ENCODE peak calls at places on chromosome 7, in four cellular contexts. S is body of pancreas, L is epithelial cell of esophagus, M is HepG2. W is an unnamed sample.

GRCh38 chr7:138478499-138478908 is 18.4 kb downstream of the TRIM24 start:
- DNase-seq in S (peak; percentile 48), L (no peak), M (no peak), W (no peak)

GRCh38 chr7:96225251-96225650 is 96.6 kb downstream of the SLC25A13 start:
- DNase-seq in S (no peak), L (no peak), M (no peak), W (no peak)

GRCh38 chr7:3277604-3278572 is 23.2 kb upstream of the SDK1 start:
- DNase-seq in S (no peak), L (no peak), M (no peak), W (no peak)

GRCh38 chr7:151402029-151402835 is 7.6 kb downstream of the WDR86 start:
- DNase-seq in S (no peak), L (peak; percentile 30), M (no peak), W (no peak)

GRCh38 chr7:16926283-16926682 is 44.5 kb upstream of the AGR3 start:
- DNase-seq in S (peak; percentile 32), L (peak; percentile 55), M (peak; percentile 28), W (no peak)

GRCh38 chr7:143239822-143240221 is 18.0 kb downstream of the TAS2R40 start:
- DNase-seq in S (no peak), L (peak; percentile 40), M (no peak), W (no peak)

GRCh38 chr7:157499835-157500153 is 163.0 kb downstream of the DNAJB6 start:
- DNase-seq in S (no peak), L (no peak), M (no peak), W (no peak)

GRCh38 chr7:48089415-48089975 is 430 bp downstream of the UPP1 start:
- DNase-seq in S (peak; percentile 66), L (peak; percentile 77), M (no peak), W (peak; percentile 71)

GRCh38 chr7:94394399-94395140 is at the start of gene COL1A2:
- DNase-seq in S (peak; percentile 58), L (peak; percentile 25), M (no peak), W (peak; percentile 66)

GRCh38 chr7:89772276-89772675 is 382.0 kb upstream of the STEAP1 start:
- DNase-seq in S (no peak), L (no peak), M (no peak), W (no peak)

GRCh38 chr7:147903871-147904576 is 686.5 kb upstream of the C7orf33 start:
- DNase-seq in S (no peak), L (no peak), M (no peak), W (no peak)

GRCh38 chr7:11082121-11082520 is 108.4 kb downstream of the PHF14 start:
- DNase-seq in S (no peak), L (no peak), M (no peak), W (no peak)

GRCh38 chr7:114426824-114427223 is 12.2 kb downstream of the FOXP2 start:
- DNase-seq in S (no peak), L (peak; percentile 33), M (no peak), W (no peak)
- TF ChIP-seq CTCF in S (no peak), L (peak; percentile 45), M (no peak), W (no peak)

GRCh38 chr7:112381311-112382091 is 68.8 kb upstream of the IFRD1 start:
- DNase-seq in S (no peak), L (no peak), M (no peak), W (no peak)
- TF ChIP-seq CTCF in S (no peak), L (no peak), M (no peak), W (no peak)

GRCh38 chr7:141402277-141402996 is 148.8 kb upstream of the AGK start:
- DNase-seq in S (no peak), L (no peak), M (no peak), W (peak; percentile 30)
- TF ChIP-seq CTCF in S (no peak), L (no peak), M (no peak), W (no peak)

GRCh38 chr7:4484545-4484944 is 197.6 kb upstream of the FOXK1 start:
- DNase-seq in S (no peak), L (no peak), M (no peak), W (no peak)

GRCh38 chr7:4483851-4484250 is 198.2 kb upstream of the FOXK1 start:
- DNase-seq in S (no peak), L (no peak), M (no peak), W (no peak)

GRCh38 chr7:4479367-4480039 is 202.6 kb upstream of the FOXK1 start:
- DNase-seq in S (peak; percentile 33), L (peak; percentile 40), M (peak; percentile 72), W (peak; percentile 33)
- TF ChIP-seq CTCF in S (peak; percentile 18), L (peak; percentile 6), M (peak; percentile 77), W (peak; percentile 32)

DNA sequence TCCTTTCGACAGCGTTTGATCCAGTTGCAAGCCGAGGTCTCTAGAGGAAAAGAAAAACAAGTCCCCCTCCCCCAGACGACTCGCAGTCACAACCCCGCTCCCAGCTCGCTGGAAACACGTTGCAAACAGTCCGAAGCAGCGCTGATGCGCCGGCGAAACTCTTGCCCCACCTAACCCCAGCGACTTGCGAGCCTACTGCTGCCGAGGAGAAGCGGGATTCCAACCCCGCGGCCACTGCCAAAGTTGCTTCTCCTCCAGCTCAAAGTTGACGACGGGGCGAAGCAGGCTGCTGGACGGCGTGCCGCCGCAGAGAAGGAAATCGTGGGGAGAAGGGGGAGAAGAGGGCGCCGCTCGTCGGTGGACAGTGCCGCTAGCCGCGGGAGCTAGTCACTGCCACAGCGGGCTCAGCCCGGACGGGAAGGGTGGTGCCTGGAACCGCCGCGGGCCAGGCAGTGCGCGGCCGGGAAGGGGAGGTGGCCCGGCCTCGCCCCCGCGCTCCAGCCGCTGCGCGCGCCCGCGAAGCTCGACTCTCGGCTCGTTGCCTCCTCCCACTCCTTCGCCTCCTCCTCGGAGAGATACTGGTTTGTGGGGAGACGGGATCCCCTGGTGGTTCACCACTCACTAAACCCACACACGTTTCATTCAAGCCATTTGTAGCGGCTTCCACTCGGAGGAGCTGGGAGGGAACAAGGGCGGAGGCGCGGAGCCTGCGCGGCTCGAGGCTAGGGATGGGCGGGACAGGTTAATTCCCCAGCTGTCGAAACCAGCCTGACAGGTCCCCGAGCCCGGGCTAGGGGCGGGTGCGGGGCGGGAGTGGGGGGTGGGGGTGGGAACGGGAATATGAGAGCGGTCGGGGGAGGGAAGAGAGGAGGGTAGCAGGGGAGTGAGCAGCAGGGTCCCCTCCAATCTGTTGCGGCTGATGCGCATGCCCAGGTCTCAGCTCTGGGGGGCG is at the start of gene GPR37:
- DNase-seq in S (peak; percentile 55), L (peak; percentile 92), M (no peak), W (peak; percentile 76)
- TF ChIP-seq CTCF in S (no peak), L (peak; percentile 49), M (no peak), W (no peak)

W was measured in nephron progenitor cell.